ENCODE peak calls at places on chromosome 9, in four cellular contexts. One of them, this sample, is unnamed.

GRCh38 chr9:93092171-93092991 is 3.6 kb upstream of the CARD19 start:
- DNase-seq in MV-4-11: no peak
- DNase-seq in heart left ventricle: peak
- DNase-seq in NCI-H146: no peak
- DNase-seq in this sample: no peak

GRCh38 chr9:131627846-131628820 is 82.8 kb downstream of the PRRT1B start:
- DNase-seq in MV-4-11: peak
- DNase-seq in heart left ventricle: peak
- DNase-seq in NCI-H146: no peak
- DNase-seq in this sample: no peak

GRCh38 chr9:121529237-121529987 is 29.8 kb upstream of the GGTA1 start:
- DNase-seq in heart left ventricle: peak
- DNase-seq in MV-4-11: peak
- DNase-seq in NCI-H146: no peak
- DNase-seq in this sample: peak

GRCh38 chr9:22265534-22265933 is 181.1 kb upstream of the DMRTA1 start:
- DNase-seq in heart left ventricle: no peak
- DNase-seq in NCI-H146: no peak
- DNase-seq in MV-4-11: no peak
- DNase-seq in this sample: no peak

GRCh38 chr9:110217656-110218099 is 9.7 kb upstream of the C9orf152 start:
- DNase-seq in NCI-H146: peak
- DNase-seq in MV-4-11: peak
- DNase-seq in heart left ventricle: no peak
- DNase-seq in this sample: no peak

GRCh38 chr9:127555830-127556820 is 56.0 kb upstream of the STXBP1 start:
- DNase-seq in NCI-H146: no peak
- DNase-seq in MV-4-11: peak
- DNase-seq in heart left ventricle: peak
- DNase-seq in this sample: peak

GRCh38 chr9:100206899-100207298 is 107.9 kb downstream of the INVS start:
- DNase-seq in NCI-H146: no peak
- DNase-seq in MV-4-11: no peak
- DNase-seq in heart left ventricle: peak
- DNase-seq in this sample: no peak

GRCh38 chr9:122661416-122661815 is at the start of gene OR1L1:
- DNase-seq in heart left ventricle: no peak
- DNase-seq in MV-4-11: no peak
- DNase-seq in NCI-H146: no peak
- DNase-seq in this sample: no peak

GRCh38 chr9:100474082-100474949 is 1.4 kb downstream of the TMEFF1 start:
- DNase-seq in MV-4-11: no peak
- DNase-seq in NCI-H146: no peak
- DNase-seq in heart left ventricle: no peak
- DNase-seq in this sample: no peak

This sample was measured in left ventricle myocardium inferior.